ENCODE peak calls at places on chromosomes 4 and X, in five cellular contexts. Z, O, H, J and I are unnamed samples.

GRCh38 chr4:42750091-42750490 is 93.2 kb upstream of the ATP8A1 start:
- DNase-seq in Z (no peak), O (no peak), H (no peak), J (no peak), I (no peak)

GRCh38 chr4:123397276-123398150 is 918 bp downstream of the SPRY1 start:
- DNase-seq in Z (peak; percentile 71), O (peak; percentile 79), H (peak; percentile 72), J (no peak), I (peak; percentile 36)

GRCh38 chr4:54539500-54540029 is 118.2 kb upstream of the KIT start:
- DNase-seq in Z (peak; percentile 71), O (peak; percentile 83), H (peak; percentile 64), J (no peak), I (peak; percentile 46)

GRCh38 chrX:74636749-74637314 is 22.4 kb upstream of the RLIM start:
- DNase-seq in Z (no peak), O (no peak), H (no peak), J (no peak), I (no peak)

GRCh38 chr4:152594981-152595916 is 59.4 kb upstream of the FBXW7 start:
- DNase-seq in Z (no peak), O (no peak), H (no peak), J (no peak), I (no peak)

GRCh38 chr4:42712854-42713253 is 55.9 kb upstream of the ATP8A1 start:
- DNase-seq in Z (no peak), O (no peak), H (no peak), J (no peak), I (no peak)

GRCh38 chr4:46442963-46443362 is 53.0 kb upstream of the GABRA2 start:
- DNase-seq in Z (no peak), O (no peak), H (peak; percentile 75), J (no peak), I (peak; percentile 65)

GRCh38 chr4:150209140-150209829 is 131.0 kb downstream of the DCLK2 start:
- DNase-seq in Z (peak; percentile 14), O (peak; percentile 59), H (peak; percentile 69), J (no peak), I (peak; percentile 71)

GRCh38 chr4:88964450-88964849 is 92.5 kb downstream of the FAM13A start:
- DNase-seq in Z (no peak), O (no peak), H (peak; percentile 40), J (no peak), I (peak; percentile 79)

GRCh38 chrX:40628506-40628905 is 5.3 kb downstream of the MPC1L start:
- DNase-seq in Z (no peak), O (no peak), H (peak; percentile 6), J (no peak), I (no peak)

GRCh38 chr4:7266525-7267292 is 74.4 kb downstream of the SORCS2 start:
- DNase-seq in Z (no peak), O (peak; percentile 70), H (peak; percentile 72), J (peak; percentile 23), I (peak; percentile 92)

GRCh38 chr4:80989921-80990544 is 40.5 kb upstream of the BMP3 start:
- DNase-seq in Z (peak; percentile 51), O (no peak), H (peak; percentile 64), J (peak; percentile 15), I (peak; percentile 73)

GRCh38 chr4:42398448-42399355 is 1.4 kb downstream of the SHISA3 start:
- DNase-seq in Z (peak; percentile 57), O (peak; percentile 63), H (no peak), J (no peak), I (no peak)

GRCh38 chrX:140712413-140713173 is 3.0 kb downstream of the LINC00632 start:
- DNase-seq in Z (peak; percentile 48), O (peak; percentile 82), H (peak; percentile 96), J (peak; percentile 17), I (peak; percentile 55)

GRCh38 chrX:140709421-140709846 is at the start of gene LINC00632:
- DNase-seq in Z (no peak), O (no peak), H (peak; percentile 30), J (no peak), I (no peak)

GRCh38 chrX:140715787-140716186 is 6.2 kb downstream of the LINC00632 start:
- DNase-seq in Z (no peak), O (no peak), H (peak; percentile 91), J (no peak), I (peak; percentile 54)

GRCh38 chrX:140710710-140711109 is 1.2 kb downstream of the LINC00632 start:
- DNase-seq in Z (no peak), O (no peak), H (peak; percentile 68), J (no peak), I (no peak)

GRCh38 chrX:140713174-140713539 is 3.6 kb downstream of the LINC00632 start:
- DNase-seq in Z (no peak), O (no peak), H (no peak), J (no peak), I (no peak)
- H3K9ac ChIP-seq in Z (no peak overlapping the region), O (peak overlapping the region; percentile 35), H (peak overlapping the region; percentile 84), J (no peak overlapping the region), I (no peak overlapping the region)

GRCh38 chr4:85265234-85265633 is 209.7 kb upstream of the ARHGAP24 start:
- DNase-seq in Z (no peak), O (no peak), H (no peak), J (no peak), I (no peak)
- H3K14ac ChIP-seq in Z (no peak overlapping the region), O (no peak overlapping the region), H (no peak overlapping the region), J (no peak overlapping the region), I (no peak overlapping the region)

GRCh38 chr4:128517739-128518510 is 230.3 kb upstream of the PGRMC2 start:
- DNase-seq in Z (peak; percentile 11), O (no peak), H (peak; percentile 92), J (no peak), I (peak; percentile 98)
- H3K9ac ChIP-seq in Z (no peak overlapping the region), O (no peak overlapping the region), H (peak overlapping the region; percentile 76), J (no peak overlapping the region), I (peak overlapping the region; percentile 43)

GRCh38 chr4:25914670-25915358 is 794 bp downstream of the SMIM20 start:
- DNase-seq in Z (no peak), O (no peak), H (no peak), J (no peak), I (no peak)

GRCh38 chr4:25913851-25914669 is at the start of gene SMIM20:
- DNase-seq in Z (peak; percentile 89), O (peak; percentile 90), H (peak; percentile 88), J (peak; percentile 61), I (peak; percentile 86)

GRCh38 chr4:25915359-25915716 is 1.3 kb downstream of the SMIM20 start:
- DNase-seq in Z (no peak), O (no peak), H (no peak), J (no peak), I (no peak)

GRCh38 chr4:25911356-25911755 is 2.7 kb upstream of the SMIM20 start:
- DNase-seq in Z (no peak), O (no peak), H (no peak), J (no peak), I (no peak)

GRCh38 chr4:25913056-25913850 is 767 bp upstream of the SMIM20 start:
- DNase-seq in Z (no peak), O (no peak), H (no peak), J (no peak), I (peak; percentile 47)
- H3K14ac ChIP-seq in Z (no peak overlapping the region), O (peak overlapping the region; percentile 10), H (peak overlapping the region; percentile 57), J (no peak overlapping the region), I (peak overlapping the region; percentile 93)